ENCODE peak calls at places on chromosomes 1 and 21, in ten cellular contexts. B is PC-9, V is ovary, Y is heart left ventricle, A is body of pancreas, M is hepatocyte, Q is cardiac muscle cell, L is psoas muscle, R is fibroblast of lung, E is PC-3. D is an unnamed sample. For H3K4me1, the result is how much of the 10 kb centered on the place peaks cover.

GRCh38 chr21:44947930-44948331 is 8.1 kb downstream of the SLX9 start:
- DNase-seq in R (no peak), A (peak), V (peak), Y (no peak), B (no peak), M (no peak), E (no peak), Q (no peak), L (peak), D (no peak)

GRCh38 chr1:19390901-19391595 is 78.9 kb downstream of the SLC66A1 start:
- DNase-seq in Q (peak), B (no peak), V (peak), R (peak), E (peak), Y (peak), M (peak), A (peak), L (peak), D (peak)

GRCh38 chr1:172350781-172351180 is 69.7 kb upstream of the C1orf105 start:
- DNase-seq in R (no peak), V (no peak), Q (no peak), E (peak), M (no peak), B (no peak), A (no peak), Y (no peak), L (no peak), D (no peak)

GRCh38 chr21:26801524-26801923 is 43.7 kb downstream of the ADAMTS1 start:
- DNase-seq in R (peak), M (peak), Y (no peak), L (no peak), E (no peak), Q (no peak), A (no peak), B (no peak), V (no peak), D (peak)

GRCh38 chr1:91885716-91886506 is at the start of gene TGFBR3:
- DNase-seq in Y (peak), R (peak), Q (peak), B (peak), E (peak), A (peak), M (peak), L (peak), V (peak), D (peak)

GRCh38 chr1:10904396-10905358 is 107.8 kb upstream of the TARDBP start:
- DNase-seq in A (no peak), M (no peak), Y (no peak), B (no peak), R (peak), Q (peak), E (no peak), L (peak), V (peak), D (no peak)

GRCh38 chr1:66725885-66726665 is 26.2 kb upstream of the DYNLT5 start:
- DNase-seq in V (no peak), R (peak), L (peak), E (peak), B (peak), Y (peak), A (peak), Q (peak), M (peak), D (peak)

GRCh38 chr1:178031856-178032320 is 62.0 kb upstream of the RASAL2 start:
- DNase-seq in E (peak), Y (peak), R (peak), B (peak), A (peak), V (peak), L (peak), M (peak), Q (peak), D (peak)

GRCh38 chr1:64505232-64505943 is 35.5 kb downstream of the CACHD1 start:
- DNase-seq in M (peak), B (no peak), L (peak), Q (peak), Y (peak), R (no peak), E (no peak), A (peak), V (peak), D (no peak)

GRCh38 chr1:158035976-158036583 is 42.6 kb downstream of the KIRREL1 start:
- DNase-seq in Y (peak), R (peak), M (peak), V (peak), L (no peak), B (no peak), Q (peak), A (peak), E (peak), D (peak)

GRCh38 chr1:206635983-206636354 is 633 bp downstream of the DYRK3 start:
- DNase-seq in A (no peak), Y (no peak), E (no peak), L (no peak), V (no peak), R (no peak), B (no peak), Q (no peak), M (no peak), D (no peak)

GRCh38 chr1:174398246-174398645 is 49.5 kb upstream of the GPR52 start:
- DNase-seq in A (no peak), L (no peak), B (no peak), Q (no peak), E (no peak), Y (no peak), V (no peak), R (peak), M (no peak), D (peak)

GRCh38 chr1:57319165-57319564 is 104.7 kb downstream of the DAB1 start:
- DNase-seq in A (no peak), M (peak), L (no peak), B (no peak), R (peak), Q (no peak), E (peak), V (no peak), Y (no peak), D (no peak)

GRCh38 chr1:28601696-28602095 is 9.6 kb downstream of the RAB42 start:
- DNase-seq in L (no peak), V (peak), R (peak), B (peak), E (peak), M (peak), Q (no peak), A (no peak), Y (no peak), D (peak)

GRCh38 chr1:92820551-92820950 is 11.3 kb upstream of the RPL5 start:
- DNase-seq in B (no peak), L (no peak), E (no peak), Y (no peak), V (no peak), M (no peak), R (no peak), A (no peak), Q (no peak), D (no peak)

GRCh38 chr1:9827558-9828185 is 3.9 kb upstream of the CLSTN1 start:
- DNase-seq in M (no peak), R (peak), Q (no peak), E (no peak), V (peak), B (no peak), A (no peak), L (no peak), Y (no peak), D (no peak)

GRCh38 chr1:29412591-29412990 is 176.3 kb downstream of the PTPRU start:
- DNase-seq in V (no peak), E (no peak), A (no peak), M (no peak), B (no peak), R (no peak), Y (no peak), L (no peak), Q (no peak), D (no peak)

GRCh38 chr1:245687636-245688535 is 533.1 kb downstream of the KIF26B start:
- DNase-seq in Y (no peak), B (no peak), V (no peak), Q (no peak), M (no peak), E (no peak), A (no peak), L (no peak), R (peak), D (no peak)

GRCh38 chr1:231603598-231604275 is 22.9 kb upstream of the DISC1 start:
- DNase-seq in R (peak), A (peak), Y (no peak), E (peak), L (no peak), V (no peak), B (peak), M (peak), Q (peak), D (no peak)

GRCh38 chr1:82091729-82092128 is 291.0 kb downstream of the ADGRL2 start:
- DNase-seq in V (no peak), A (no peak), E (no peak), Y (no peak), Q (no peak), R (peak), B (no peak), M (no peak), L (no peak), D (no peak)

GRCh38 chr1:59415876-59416275 is 119.0 kb downstream of the FGGY start:
- DNase-seq in A (no peak), R (no peak), Y (no peak), M (no peak), B (no peak), Q (no peak), E (no peak), V (no peak), L (no peak), D (no peak)

GRCh38 chr21:43864313-43864805 is 664 bp upstream of the AGPAT3 start:
- DNase-seq in E (peak), Y (peak), B (peak), V (peak), R (peak), A (peak), Q (peak), M (peak), L (peak), D (peak)

GRCh38 chr1:92762355-92762754 is 22.6 kb downstream of the EVI5 start:
- DNase-seq in M (no peak), L (no peak), B (no peak), Q (no peak), Y (no peak), A (no peak), V (no peak), R (no peak), E (no peak), D (no peak)

GRCh38 chr1:101291562-101292035 is 54.8 kb downstream of the S1PR1 start:
- DNase-seq in A (no peak), L (no peak), R (peak), V (no peak), B (peak), E (peak), Q (peak), M (peak), Y (no peak), D (no peak)

GRCh38 chr21:32411366-32412161 is 942 bp upstream of the EVA1C start:
- DNase-seq in V (peak), Y (peak), E (peak), R (peak), A (peak), L (peak), Q (peak), M (peak), B (no peak), D (peak)

GRCh38 chr1:6414443-6414844 is 5.3 kb downstream of the HES2 start:
- DNase-seq in Q (peak), M (peak), B (peak), E (peak), R (peak), L (no peak), Y (no peak), V (no peak), A (peak), D (peak)

GRCh38 chr21:32193066-32193465 is 85.8 kb downstream of the MIS18A start:
- DNase-seq in M (no peak), Q (no peak), Y (no peak), E (no peak), R (no peak), B (no peak), A (no peak), V (no peak), L (no peak), D (no peak)

GRCh38 chr1:3403388-3404179 is 50.9 kb upstream of the ARHGEF16 start:
- DNase-seq in E (no peak), M (no peak), L (no peak), A (no peak), Q (no peak), V (no peak), B (peak), Y (no peak), R (no peak), D (no peak)

GRCh38 chr1:77322061-77322900 is 40.5 kb downstream of the AK5 start:
- DNase-seq in L (no peak), Y (no peak), E (peak), V (no peak), B (peak), M (peak), Q (no peak), A (peak), R (peak), D (peak)

GRCh38 chr1:22930235-22930912 is 42.3 kb downstream of the LACTBL1 start:
- DNase-seq in Q (peak), M (peak), Y (peak), B (no peak), E (peak), V (peak), R (peak), L (peak), A (no peak), D (peak)

GRCh38 chr1:116310172-116310571 is 62.9 kb upstream of the ATP1A1 start:
- DNase-seq in L (no peak), Q (no peak), A (no peak), M (no peak), B (no peak), R (no peak), V (no peak), Y (no peak), E (no peak), D (no peak)

GRCh38 chr1:192812420-192813209 is 3.8 kb downstream of the RGS2 start:
- DNase-seq in A (no peak), R (peak), Q (no peak), M (no peak), E (no peak), V (no peak), B (no peak), Y (no peak), L (no peak), D (no peak)

GRCh38 chr1:205455581-205456382 is at the start of gene BLACAT1:
- DNase-seq in B (no peak), R (no peak), Y (no peak), A (no peak), M (no peak), E (no peak), V (no peak), L (no peak), Q (no peak), D (no peak)

GRCh38 chr1:208009303-208009702 is 98.4 kb upstream of the CD34 start:
- DNase-seq in R (no peak), E (no peak), Q (no peak), Y (no peak), B (no peak), A (no peak), M (no peak), L (no peak), V (no peak), D (no peak)

GRCh38 chr1:11795238-11795890 is 10.4 kb downstream of the MTHFR start:
- DNase-seq in E (no peak), B (no peak), M (no peak), Y (no peak), R (no peak), V (no peak), A (no peak), Q (no peak), L (no peak), D (no peak)

DNA sequence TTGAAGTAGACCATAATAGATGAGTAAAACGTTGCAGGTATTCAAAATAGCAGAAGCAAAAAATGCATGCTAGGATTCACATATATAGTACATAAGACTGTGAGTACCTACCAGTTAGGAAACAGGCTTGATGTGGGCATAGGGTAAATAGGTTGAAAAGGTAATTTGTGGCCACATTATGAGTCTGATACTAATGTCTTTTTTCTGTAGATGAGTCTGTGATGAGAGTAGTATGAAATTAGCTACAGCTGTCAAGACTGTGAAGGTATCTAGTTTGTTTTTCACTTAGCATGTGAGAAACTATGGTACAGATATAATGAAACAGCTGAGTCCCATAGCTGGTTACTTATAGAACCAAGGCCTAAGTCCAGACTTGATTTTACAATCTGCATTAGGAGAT is 12.4 kb upstream of the SPATA1 start:
- DNase-seq in M (no peak), A (no peak), B (no peak), R (no peak), Y (no peak), L (no peak), Q (no peak), E (no peak), V (no peak), D (no peak)
- H3K4me1 ChIP-seq in M (under half), A (under half), B (under half), R (under half), Y (under half), L (under half), Q (under half), E (under half), V (under half), D (under half)

DNA sequence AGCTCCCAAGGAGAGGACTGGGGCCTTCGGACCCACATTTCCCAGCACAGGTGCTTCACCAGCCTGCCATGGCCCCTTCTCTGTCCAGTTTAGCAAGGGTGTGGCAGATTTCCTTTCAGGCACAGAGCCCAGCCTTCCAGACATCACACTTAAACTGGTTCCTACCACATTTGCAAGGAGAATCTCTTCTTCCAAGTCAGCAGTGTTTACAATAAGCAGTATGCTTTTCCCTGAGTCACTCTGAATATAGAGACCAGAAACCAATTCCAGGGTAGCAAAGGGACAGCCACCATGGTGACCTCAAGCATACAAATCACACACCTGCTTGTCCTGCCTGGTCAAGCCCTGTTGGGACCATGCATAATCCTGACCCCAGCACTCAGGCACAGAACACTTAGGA is 8.7 kb upstream of the CBR3 start:
- DNase-seq in E (peak), A (no peak), V (no peak), R (peak), B (peak), Q (no peak), Y (no peak), M (no peak), L (no peak), D (no peak)
- H3K27ac ChIP-seq in E (peak), A (no peak), V (no peak), R (no peak), B (peak), Q (no peak), Y (no peak), M (no peak), L (no peak), D (no peak)

GRCh38 chr1:154559496-154559950 is 1.1 kb upstream of the UBE2Q1 start:
- DNase-seq in L (peak), B (peak), M (peak), A (peak), E (peak), R (peak), Y (peak), V (peak), Q (peak), D (peak)

GRCh38 chr1:154557939-154558609 is 388 bp downstream of the UBE2Q1 start:
- DNase-seq in V (peak), A (peak), B (no peak), E (no peak), Y (peak), M (peak), L (peak), Q (peak), R (no peak), D (no peak)

GRCh38 chr1:154558610-154559495 is at the start of gene UBE2Q1:
- DNase-seq in Q (peak), E (peak), A (peak), Y (peak), R (peak), M (peak), B (peak), L (peak), V (peak), D (peak)

GRCh38 chr1:154556422-154556821 is 2.0 kb downstream of the UBE2Q1 start:
- DNase-seq in M (no peak), V (no peak), B (no peak), Y (peak), A (no peak), E (no peak), L (no peak), Q (peak), R (no peak), D (no peak)

GRCh38 chr1:154557248-154557938 is 1.1 kb downstream of the UBE2Q1 start:
- DNase-seq in Q (no peak), V (no peak), L (no peak), Y (no peak), M (no peak), A (no peak), B (no peak), R (no peak), E (no peak), D (no peak)
- H3K4me1 ChIP-seq in Q (under half), V (under half), L (under half), Y (under half), M (under half), A (under half), B (under half), R (under half), E (under half), D (under half)

GRCh38 chr1:39901486-39902120 is at the start of gene MYCL:
- DNase-seq in V (peak), E (peak), L (peak), Q (peak), M (peak), A (peak), Y (peak), B (peak), R (no peak), D (peak)
- H3K27ac ChIP-seq in V (no peak), E (peak), L (no peak), Q (peak), M (peak), A (peak), Y (no peak), B (no peak), R (no peak), D (no peak)

GRCh38 chr21:46051821-46052675 is 45.9 kb upstream of the COL6A2 start:
- DNase-seq in E (no peak), M (no peak), Y (no peak), B (no peak), V (peak), R (no peak), L (no peak), Q (no peak), A (no peak), D (peak)

GRCh38 chr21:46051379-46051770 is 46.5 kb upstream of the COL6A2 start:
- DNase-seq in Y (no peak), A (no peak), M (no peak), R (no peak), E (no peak), V (no peak), L (no peak), B (no peak), Q (no peak), D (no peak)

GRCh38 chr21:46054447-46054846 is 43.5 kb upstream of the COL6A2 start:
- DNase-seq in B (no peak), Y (no peak), L (no peak), M (no peak), R (peak), V (peak), Q (peak), A (no peak), E (no peak), D (no peak)

GRCh38 chr21:46054031-46054430 is 43.9 kb upstream of the COL6A2 start:
- DNase-seq in L (no peak), E (no peak), A (no peak), V (peak), B (no peak), Q (no peak), M (no peak), Y (no peak), R (no peak), D (peak)

GRCh38 chr21:46052703-46053651 is 44.9 kb upstream of the COL6A2 start:
- DNase-seq in L (no peak), R (peak), Q (no peak), M (no peak), V (peak), E (peak), A (no peak), Y (no peak), B (peak), D (peak)
- H3K4me1 ChIP-seq in L (under half), R (half or more), Q (under half), M (under half), V (under half), E (half or more), A (under half), Y (under half), B (under half), D (half or more)

DNA sequence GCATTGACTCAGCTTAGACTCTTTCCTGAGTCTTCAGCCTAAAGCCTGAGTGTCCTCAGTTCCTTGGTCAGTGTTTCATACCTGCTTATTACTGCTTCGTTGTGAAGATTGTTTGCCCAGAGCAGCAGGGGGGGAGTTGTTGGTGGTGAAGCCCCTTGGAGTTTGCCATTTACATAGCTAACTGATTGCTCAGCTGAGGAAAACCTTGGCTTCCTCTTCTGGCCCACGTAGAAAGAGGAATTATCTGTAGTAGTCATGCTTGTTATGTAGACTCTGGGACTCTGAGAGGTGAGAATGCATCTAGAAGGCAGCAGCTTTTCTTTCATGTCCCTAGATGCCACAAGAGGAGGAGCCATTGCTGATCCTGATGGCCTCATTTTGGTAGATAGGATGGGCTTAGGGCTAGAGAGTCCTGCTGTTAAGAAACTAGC is 125.9 kb downstream of the MAST2 start:
- DNase-seq in B (peak), A (no peak), Y (no peak), Q (peak), E (peak), M (peak), R (peak), L (no peak), V (no peak), D (peak)
- H3K27ac ChIP-seq in B (peak), A (no peak), Y (no peak), Q (peak), E (peak), M (peak), R (no peak), L (peak), V (no peak), D (peak)

D was measured in SJSA1.